ENCODE peak calls at places on chromosomes 16 and 17, in four cellular contexts. H, S, Q and C are unnamed samples.

GRCh38 chr17:73293480-73293911 is 18.3 kb downstream of the CDC42EP4 start:
- DNase-seq in H (no peak), Q (peak), S (no peak), C (peak)

GRCh38 chr16:50011707-50012106 is 13.3 kb upstream of the CNEP1R1 start:
- DNase-seq in Q (no peak), H (no peak), S (no peak), C (no peak)

GRCh38 chr17:75506134-75506533 is 9.2 kb downstream of the CASKIN2 start:
- DNase-seq in H (no peak), S (no peak), Q (no peak), C (no peak)

GRCh38 chr16:70290949-70291519 is 1.7 kb upstream of the AARS1 start:
- DNase-seq in H (no peak), S (no peak), Q (peak), C (no peak)

GRCh38 chr16:47304563-47304962 is 156.3 kb downstream of the ITFG1 start:
- DNase-seq in S (no peak), H (no peak), Q (peak), C (no peak)

GRCh38 chr16:74797414-74797813 is 22.8 kb upstream of the FA2H start:
- DNase-seq in S (no peak), Q (no peak), H (no peak), C (no peak)

GRCh38 chr17:19718613-19719364 is 2.4 kb upstream of the SLC47A2 start:
- DNase-seq in S (peak), Q (no peak), H (no peak), C (no peak)

GRCh38 chr17:39705786-39706348 is 6.0 kb downstream of the ERBB2 start:
- DNase-seq in Q (no peak), H (no peak), S (no peak), C (no peak)

GRCh38 chr17:15910791-15911190 is 34.1 kb upstream of the ADORA2B start:
- DNase-seq in S (no peak), H (no peak), Q (peak), C (no peak)

GRCh38 chr17:14922421-14922820 is 342.7 kb downstream of the PMP22 start:
- DNase-seq in Q (no peak), S (no peak), H (no peak), C (no peak)

GRCh38 chr16:27313422-27314160 is at the start of gene IL4R:
- DNase-seq in H (no peak), S (peak), Q (peak), C (peak)

GRCh38 chr17:43645765-43646481 is 15.8 kb downstream of the MEOX1 start:
- DNase-seq in S (no peak), Q (no peak), H (no peak), C (no peak)

GRCh38 chr16:26651884-26652283 is 414.8 kb upstream of the C16orf82 start:
- DNase-seq in Q (no peak), S (no peak), H (no peak), C (no peak)

GRCh38 chr17:61250335-61250890 is 149.2 kb upstream of the TBX2 start:
- DNase-seq in S (no peak), Q (peak), H (no peak), C (peak)

GRCh38 chr17:81025756-81026155 is 9.2 kb upstream of the BAIAP2 start:
- DNase-seq in Q (no peak), H (no peak), S (no peak), C (no peak)

GRCh38 chr17:30188211-30188939 is 47.1 kb downstream of the SLC6A4 start:
- DNase-seq in S (no peak), Q (no peak), H (no peak), C (no peak)

GRCh38 chr17:8855477-8856204 is 11.8 kb downstream of the PIK3R6 start:
- DNase-seq in Q (no peak), H (peak), S (no peak), C (no peak)

GRCh38 chr17:4159761-4160160 is 16.8 kb downstream of the CYB5D2 start:
- DNase-seq in H (no peak), Q (no peak), S (no peak), C (no peak)

GRCh38 chr16:9062301-9062700 is 29.1 kb upstream of the HAPSTR1 start:
- DNase-seq in Q (no peak), H (no peak), S (no peak), C (no peak)

GRCh38 chr17:74900208-74900607 is 6.8 kb upstream of the FADS6 start:
- DNase-seq in S (no peak), H (no peak), Q (no peak), C (no peak)

GRCh38 chr17:67482784-67483183 is 105.7 kb downstream of the PITPNC1 start:
- DNase-seq in S (no peak), Q (no peak), H (no peak), C (no peak)

GRCh38 chr17:62807812-62808575 is at the start of gene MARCHF10:
- DNase-seq in Q (no peak), H (no peak), S (peak), C (no peak)

GRCh38 chr17:1732241-1733046 is 7.9 kb downstream of the WDR81 start:
- DNase-seq in H (no peak), S (no peak), Q (no peak), C (no peak)

GRCh38 chr17:42010898-42011516 is 6.2 kb downstream of the DNAJC7 start:
- DNase-seq in H (no peak), S (peak), Q (peak), C (peak)

GRCh38 chr17:39194089-39194984 is 3.1 kb downstream of the CACNB1 start:
- DNase-seq in Q (peak), S (peak), H (no peak), C (peak)

GRCh38 chr16:78789556-78789955 is 690.1 kb downstream of the WWOX start:
- DNase-seq in H (no peak), Q (no peak), S (no peak), C (no peak)

GRCh38 chr17:40309938-40310510 is 1.0 kb downstream of the RARA start:
- DNase-seq in S (no peak), Q (no peak), H (no peak), C (no peak)

GRCh38 chr17:57714660-57715059 is 30.4 kb downstream of the CCDC182 start:
- DNase-seq in Q (no peak), S (no peak), H (no peak), C (no peak)

GRCh38 chr17:66593116-66593515 is 241.8 kb upstream of the CACNG5 start:
- DNase-seq in H (no peak), S (no peak), Q (no peak), C (no peak)

GRCh38 chr16:85798901-85799496 is 345 bp downstream of the EMC8 start:
- DNase-seq in H (no peak), S (peak), Q (peak), C (peak)

GRCh38 chr16:17590711-17591654 is 120.2 kb upstream of the XYLT1 start:
- DNase-seq in S (peak), Q (no peak), H (no peak), C (no peak)

GRCh38 chr16:27317738-27318398 is 4.1 kb downstream of the IL4R start:
- DNase-seq in H (no peak), S (no peak), Q (no peak), C (no peak)

DNA sequence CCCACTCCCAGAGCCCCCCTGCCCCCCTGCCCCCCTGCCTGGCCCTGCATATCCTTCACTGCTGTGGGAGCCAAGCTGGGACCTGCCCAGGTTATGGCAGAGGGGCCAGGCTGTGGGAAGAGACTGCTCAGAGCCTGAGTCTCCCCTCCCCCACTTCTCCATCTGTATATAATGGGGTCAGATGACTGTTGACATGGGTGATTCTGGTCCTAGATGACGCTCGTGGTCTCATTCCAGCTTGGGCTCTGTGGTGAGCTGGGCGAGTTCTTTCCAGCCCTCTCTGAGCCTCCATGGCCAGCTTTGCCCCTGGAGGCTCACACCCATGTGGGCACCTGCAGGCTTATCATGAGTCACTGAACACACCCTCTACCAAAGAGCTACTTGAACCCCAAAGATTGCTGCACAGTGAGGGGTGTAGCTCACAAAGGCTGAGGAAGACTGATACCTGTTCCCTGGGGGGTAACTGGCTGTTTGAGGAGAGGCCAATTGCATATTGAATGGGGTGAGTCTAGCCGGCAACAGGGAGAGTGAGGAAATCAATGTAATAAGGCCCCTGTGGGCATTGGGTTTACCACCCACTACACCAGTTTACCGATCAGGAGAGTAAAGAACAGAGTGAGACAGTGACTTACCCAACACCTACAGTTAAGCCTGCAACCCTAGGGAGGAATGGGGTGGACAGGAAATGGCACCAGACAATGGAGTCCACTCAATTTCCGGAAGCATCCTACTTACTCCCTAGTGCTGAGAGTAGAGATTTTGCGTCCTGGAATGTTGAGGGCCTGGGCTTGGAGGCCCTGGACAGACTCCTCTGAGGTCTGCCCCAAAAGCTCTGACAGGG is 4.2 kb upstream of the SREBF1 start:
- DNase-seq in S (peak), Q (peak), H (no peak), C (no peak)
- TF ChIP-seq ELK1 in S (no peak), Q (no peak), H (no peak), C (no peak)

GRCh38 chr17:28665994-28666393 is 4.0 kb downstream of the SUPT6H start:
- DNase-seq in S (no peak), Q (no peak), H (no peak), C (no peak)

GRCh38 chr17:28661635-28662526 is at the start of the genes SDF2 and SUPT6H:
- DNase-seq in H (peak), Q (peak), S (peak), C (peak)

GRCh38 chr17:28662527-28662829 is 473 bp downstream of the SUPT6H start:
- DNase-seq in H (no peak), S (no peak), Q (no peak), C (no peak)

GRCh38 chr17:28667870-28668269 is 5.9 kb downstream of the SUPT6H start:
- DNase-seq in S (no peak), H (no peak), Q (no peak), C (no peak)

DNA sequence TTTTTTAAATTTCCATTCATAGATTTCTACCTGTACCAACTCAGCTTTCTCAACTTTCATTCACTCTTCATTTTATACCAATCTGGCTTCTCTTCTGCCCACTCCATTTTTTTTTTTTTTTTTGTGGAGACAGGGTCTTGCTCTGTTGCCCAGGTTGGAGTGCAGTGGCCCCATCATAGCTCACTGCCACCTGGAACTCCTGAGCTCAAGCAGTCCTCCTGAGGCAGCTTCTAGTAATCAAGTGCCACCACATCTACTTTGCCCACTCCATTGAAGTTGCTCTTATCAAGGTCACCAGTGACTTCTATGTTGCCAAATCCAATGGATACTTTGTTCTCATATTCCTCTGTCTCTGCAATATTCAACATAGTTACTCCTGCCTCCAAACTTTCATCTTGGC is 1.7 kb downstream of the SUPT6H start:
- DNase-seq in H (no peak), S (no peak), Q (no peak), C (no peak)
- TF ChIP-seq ELK1 in H (no peak), S (no peak), Q (no peak), C (no peak)

GRCh38 chr17:79991140-79991923 is 44.3 kb downstream of the TBC1D16 start:
- DNase-seq in H (no peak), S (peak), Q (peak), C (peak)
- TF ChIP-seq ELK1 in H (no peak), S (no peak), Q (no peak), C (no peak)

GRCh38 chr16:84088695-84089395 is 27.9 kb downstream of the MBTPS1 start:
- DNase-seq in H (peak), Q (no peak), S (no peak), C (no peak)
- TF ChIP-seq ELK1 in H (no peak), Q (no peak), S (no peak), C (no peak)

GRCh38 chr17:37650419-37651003 is 7.3 kb upstream of the DDX52 start:
- DNase-seq in H (no peak), S (peak), Q (peak), C (peak)
- TF ChIP-seq ELK1 in H (no peak), S (no peak), Q (no peak), C (no peak)

GRCh38 chr17:36920032-36921000 is 17.0 kb upstream of the LHX1 start:
- DNase-seq in S (peak), Q (peak), H (no peak), C (peak)

GRCh38 chr17:36923814-36924221 is 13.5 kb upstream of the LHX1 start:
- DNase-seq in H (no peak), Q (no peak), S (no peak), C (no peak)

GRCh38 chr17:36919407-36919968 is 17.8 kb upstream of the LHX1 start:
- DNase-seq in Q (no peak), S (no peak), H (no peak), C (no peak)

GRCh38 chr17:36922175-36922574 is 15.1 kb upstream of the LHX1 start:
- DNase-seq in H (no peak), S (no peak), Q (no peak), C (no peak)

DNA sequence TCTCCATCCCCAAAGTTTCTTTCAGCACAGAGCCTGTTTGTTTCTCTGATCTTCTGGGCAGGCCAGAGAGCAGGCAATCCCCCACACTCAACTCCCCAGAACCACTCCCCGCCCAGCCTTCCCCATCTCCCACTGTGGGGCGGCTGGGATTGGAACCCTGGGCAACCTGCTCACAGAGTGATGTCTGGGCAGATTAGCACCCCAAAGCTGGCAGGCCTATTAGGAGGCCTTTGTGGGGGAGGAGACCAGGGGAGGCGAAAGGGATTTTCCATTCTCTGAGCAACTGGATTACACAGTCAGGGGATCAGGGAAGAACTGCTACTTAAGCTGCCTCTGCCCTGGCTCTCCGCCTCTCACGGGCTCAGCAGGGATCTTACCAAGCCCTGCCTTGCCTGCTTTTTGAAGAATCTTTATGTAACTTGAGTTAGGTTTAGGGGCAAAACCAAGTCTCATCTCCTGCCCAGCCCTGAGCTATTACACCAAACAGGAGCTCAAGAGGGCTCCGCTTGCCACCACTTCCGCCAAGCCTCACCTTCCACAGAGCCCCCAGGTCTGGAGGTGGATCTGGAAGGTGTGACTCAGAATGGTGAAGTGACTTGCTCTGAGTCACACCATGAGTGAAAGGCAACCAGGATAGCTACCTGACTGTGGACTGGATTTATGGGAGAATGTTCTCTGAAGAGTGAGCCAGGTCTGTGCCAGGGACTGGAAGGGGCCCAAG is 16.0 kb upstream of the LHX1 start:
- DNase-seq in H (no peak), Q (peak), S (peak), C (peak)
- TF ChIP-seq ELK1 in H (no peak), Q (no peak), S (no peak), C (no peak)

GRCh38 chr17:269616-270514 is 82.7 kb downstream of the RPH3AL start:
- DNase-seq in S (peak), Q (no peak), H (no peak), C (no peak)
- TF ChIP-seq ELK1 in S (no peak), Q (no peak), H (no peak), C (no peak)

GRCh38 chr16:81266680-81267095 is 28.2 kb downstream of the BCO1 start:
- DNase-seq in S (no peak), Q (no peak), H (no peak), C (no peak)
- TF ChIP-seq ELK1 in S (no peak), Q (no peak), H (no peak), C (no peak)